ENCODE peak calls at places on chromosomes 16 and 17, in four cellular contexts. Z is iris pigment epithelial cell; C is stimulated activated CD4-positive, alpha-beta T cell treated with anti-CD3 and anti-CD28 coated beads, Interleukin-12 subunit alpha, Interleukin-12 subunit beta, amount 100 ng/mL, for 4 hours; M is EL. S is an unnamed sample.

GRCh38 chr16:15778999-15779614 is 77.7 kb downstream of the MYH11 start:
- DNase-seq in Z (no peak), C (no peak), M (no peak), S (no peak)

GRCh38 chr16:4290236-4290830 is 17.5 kb upstream of the TFAP4 start:
- DNase-seq in C (no peak), M (peak), Z (peak), S (peak)

GRCh38 chr16:84687715-84688114 is 12.1 kb upstream of the USP10 start:
- DNase-seq in Z (peak), M (peak), C (no peak), S (peak)

GRCh38 chr16:59201160-59201559 is 467.0 kb upstream of the GOT2 start:
- DNase-seq in C (no peak), Z (no peak), M (no peak), S (no peak)

GRCh38 chr17:39231587-39232551 is 6.1 kb upstream of the STAC2 start:
- DNase-seq in Z (peak), C (peak), M (peak), S (peak)

GRCh38 chr16:68901910-68902309 is 58.6 kb downstream of the TANGO6 start:
- DNase-seq in C (no peak), Z (peak), M (peak), S (peak)

GRCh38 chr16:28846933-28847273 is 755 bp upstream of the TUFM start:
- DNase-seq in Z (no peak), C (no peak), M (no peak), S (no peak)

GRCh38 chr17:37710344-37710886 is 34.4 kb downstream of the HNF1B start:
- DNase-seq in Z (peak), M (peak), C (no peak), S (peak)

GRCh38 chr16:88799569-88800276 is 3.9 kb upstream of the CDT1 start:
- DNase-seq in C (no peak), M (no peak), Z (no peak), S (no peak)

GRCh38 chr17:64683791-64684190 is 21.7 kb upstream of the SMURF2 start:
- DNase-seq in M (peak), Z (no peak), C (no peak), S (peak)

GRCh38 chr16:13957197-13958078 is 37.5 kb downstream of the ERCC4 start:
- DNase-seq in Z (peak), C (no peak), M (peak), S (peak)

GRCh38 chr16:71927383-71927782 is 32.1 kb downstream of the IST1 start:
- DNase-seq in M (peak), Z (peak), C (no peak), S (peak)

GRCh38 chr16:79757163-79757562 is 156.6 kb upstream of the MAF start:
- DNase-seq in C (no peak), Z (no peak), M (no peak), S (no peak)

GRCh38 chr17:1485748-1486376 is 6.6 kb downstream of the MYO1C start:
- DNase-seq in C (peak), Z (peak), M (peak), S (peak)

GRCh38 chr16:56108724-56109123 is 82.6 kb upstream of the GNAO1 start:
- DNase-seq in C (no peak), Z (no peak), M (no peak), S (no peak)

GRCh38 chr17:82033359-82034085 is 2.0 kb downstream of the RAC3 start:
- DNase-seq in M (no peak), Z (no peak), C (no peak), S (no peak)

GRCh38 chr16:84746875-84747274 is 47.1 kb downstream of the USP10 start:
- DNase-seq in C (no peak), Z (no peak), M (no peak), S (no peak)

GRCh38 chr17:43767053-43767712 is 8.6 kb upstream of the SOST start:
- DNase-seq in Z (no peak), C (no peak), M (no peak), S (no peak)

GRCh38 chr17:42783062-42783777 is 2.8 kb downstream of the WNK4 start:
- DNase-seq in M (peak), Z (peak), C (no peak), S (peak)

GRCh38 chr17:80891096-80892018 is 100.3 kb upstream of the CHMP6 start:
- DNase-seq in M (peak), C (peak), Z (peak), S (peak)

GRCh38 chr17:47275245-47275984 is 21.8 kb downstream of the ITGB3 start:
- DNase-seq in Z (peak), C (no peak), M (peak), S (peak)

GRCh38 chr16:73101568-73101967 is 53.6 kb upstream of the ZFHX3 start:
- DNase-seq in Z (no peak), C (no peak), M (no peak), S (no peak)

GRCh38 chr17:32445497-32445896 is 1.2 kb downstream of the PSMD11 start:
- DNase-seq in Z (peak), C (no peak), M (no peak), S (no peak)

GRCh38 chr16:79261461-79261860 is 339.1 kb downstream of the MAF start:
- DNase-seq in Z (no peak), M (no peak), C (peak), S (no peak)

GRCh38 chr16:47732806-47733150 is 271.6 kb downstream of the PHKB start:
- DNase-seq in Z (peak), M (peak), C (no peak), S (peak)